ENCODE peak calls at places on chromosomes 12 and 14, in six cellular contexts. D is IMR-90, L is endodermal cell, J is sigmoid colon, X is HCT116, I is left ventricle myocardium inferior. Z is an unnamed sample.

GRCh38 chr14:100776681-100777365 is 49.1 kb upstream of the MEG3 start:
- DNase-seq in X (no peak), J (peak; percentile 53), D (no peak), L (no peak), I (no peak), Z (no peak)

GRCh38 chr12:108152179-108152538 is 23.1 kb downstream of the WSCD2 start:
- DNase-seq in L (no peak), D (no peak), J (no peak), X (no peak), I (no peak), Z (no peak)

GRCh38 chr12:63353559-63353958 is 202.6 kb upstream of the AVPR1A start:
- DNase-seq in D (peak; percentile 2), I (no peak), L (no peak), J (no peak), X (no peak), Z (peak; percentile 66)

GRCh38 chr14:32004300-32004699 is 72.8 kb upstream of the ARHGAP5 start:
- DNase-seq in X (peak; percentile 31), J (no peak), I (no peak), D (no peak), L (no peak), Z (no peak)

GRCh38 chr12:80044694-80045046 is 54.7 kb upstream of the OTOGL start:
- DNase-seq in D (peak; percentile 94), I (no peak), L (no peak), J (no peak), X (peak; percentile 12), Z (no peak)

GRCh38 chr14:98926151-98926550 is 345.8 kb downstream of the BCL11B start:
- DNase-seq in L (no peak), X (no peak), I (no peak), J (peak; percentile 13), D (no peak), Z (no peak)

GRCh38 chr12:96047621-96048211 is 12.3 kb upstream of the LTA4H start:
- DNase-seq in I (no peak), X (peak; percentile 93), L (no peak), D (peak; percentile 72), J (peak; percentile 71), Z (no peak)

GRCh38 chr12:41211466-41211865 is 23.3 kb downstream of the PDZRN4 start:
- DNase-seq in I (no peak), D (no peak), L (no peak), X (no peak), J (no peak), Z (no peak)

GRCh38 chr12:54028324-54029201 is at the start of gene HOXC6:
- DNase-seq in X (no peak), D (no peak), I (no peak), L (peak; percentile 80), J (no peak), Z (no peak)

GRCh38 chr14:105154476-105154871 is 14.1 kb downstream of the JAG2 start:
- DNase-seq in L (no peak), D (no peak), J (no peak), X (no peak), I (no peak), Z (no peak)

GRCh38 chr14:105505101-105505500 is 14.1 kb downstream of the TEDC1 start:
- DNase-seq in I (no peak), X (no peak), L (no peak), J (peak; percentile 42), D (no peak), Z (no peak)

GRCh38 chr12:131386781-131387180 is 324.1 kb upstream of the SFSWAP start:
- DNase-seq in I (no peak), J (no peak), D (no peak), X (no peak), L (no peak), Z (no peak)

GRCh38 chr12:24724765-24725307 is 224.1 kb downstream of the BCAT1 start:
- DNase-seq in L (no peak), I (no peak), X (no peak), D (no peak), J (no peak), Z (no peak)

GRCh38 chr12:119691202-119691846 is 23.4 kb downstream of the PRKAB1 start:
- DNase-seq in J (no peak), I (no peak), X (no peak), L (peak; percentile 48), D (no peak), Z (no peak)

GRCh38 chr14:95614335-95614734 is 71.9 kb upstream of the TCL1B start:
- DNase-seq in X (no peak), J (no peak), D (no peak), I (no peak), L (no peak), Z (no peak)

GRCh38 chr12:24118675-24119074 is 169.2 kb upstream of the SOX5 start:
- DNase-seq in I (no peak), X (no peak), L (no peak), D (peak; percentile 25), J (no peak), Z (no peak)

GRCh38 chr12:93325855-93326254 is 51.9 kb upstream of the NUDT4 start:
- DNase-seq in J (no peak), X (no peak), D (peak; percentile 90), L (no peak), I (no peak), Z (no peak)

GRCh38 chr12:55847603-55848329 is 5.0 kb upstream of the MMP19 start:
- DNase-seq in L (no peak), I (peak; percentile 89), X (no peak), J (peak; percentile 98), D (peak; percentile 100), Z (peak; percentile 77)

GRCh38 chr12:2179953-2180736 is 127.4 kb downstream of the CACNA1C start:
- DNase-seq in L (no peak), D (peak; percentile 98), I (peak; percentile 67), X (peak; percentile 29), J (peak; percentile 94), Z (peak; percentile 52)

GRCh38 chr12:51083140-51083833 is at the start of gene CSRNP2:
- DNase-seq in X (peak; percentile 83), L (peak; percentile 100), I (peak; percentile 98), J (peak; percentile 99), D (peak; percentile 93), Z (peak; percentile 98)

GRCh38 chr14:96215845-96216244 is 11.2 kb downstream of the BDKRB2 start:
- DNase-seq in I (no peak), L (no peak), D (no peak), X (no peak), J (no peak), Z (no peak)

GRCh38 chr12:104684884-104685283 is 228.1 kb downstream of the CHST11 start:
- DNase-seq in L (no peak), D (peak; percentile 67), X (no peak), I (no peak), J (no peak), Z (peak; percentile 23)

GRCh38 chr14:75578786-75579781 is 664 bp downstream of the FLVCR2 start:
- DNase-seq in I (no peak), X (no peak), J (peak; percentile 68), D (peak; percentile 31), L (no peak), Z (no peak)

GRCh38 chr12:20438307-20438779 is 70.0 kb downstream of the PDE3A start:
- DNase-seq in D (peak; percentile 69), L (no peak), X (no peak), J (no peak), I (no peak), Z (no peak)

GRCh38 chr14:88568196-88568595 is 5.4 kb downstream of the ZC3H14 start:
- DNase-seq in I (no peak), J (no peak), X (no peak), L (no peak), D (no peak), Z (no peak)

GRCh38 chr14:47507866-47508265 is 167.5 kb downstream of the MDGA2 start:
- DNase-seq in X (no peak), J (no peak), L (no peak), I (no peak), D (no peak), Z (no peak)

GRCh38 chr12:5343711-5344110 is 88.2 kb upstream of the NTF3 start:
- DNase-seq in D (no peak), X (no peak), I (no peak), J (no peak), L (no peak), Z (no peak)

GRCh38 chr12:111367661-111368221 is 1.2 kb downstream of the PHETA1 start:
- DNase-seq in J (no peak), I (no peak), L (no peak), X (no peak), D (peak; percentile 15), Z (no peak)

GRCh38 chr14:33734387-33734786 is 216.5 kb downstream of the EGLN3 start:
- DNase-seq in L (no peak), J (no peak), I (no peak), X (no peak), D (no peak), Z (no peak)

GRCh38 chr12:89351489-89352241 is 636 bp downstream of the DUSP6 start:
- DNase-seq in L (peak; percentile 81), X (no peak), D (peak; percentile 35), I (peak; percentile 31), J (peak; percentile 71), Z (no peak)

GRCh38 chr14:69661194-69661537 is 49.8 kb downstream of the SUSD6 start:
- DNase-seq in L (no peak), J (no peak), D (no peak), X (no peak), I (no peak), Z (no peak)
- H3K4me1 ChIP-seq in L (peaks cover 18% of the 10 kb centered on the region), J (peaks cover 78% of the 10 kb centered on the region), D (peaks cover 39% of the 10 kb centered on the region), X (peaks cover 17% of the 10 kb centered on the region), I (peaks cover 92% of the 10 kb centered on the region), Z (no peaks in the 10 kb centered on the region)

DNA sequence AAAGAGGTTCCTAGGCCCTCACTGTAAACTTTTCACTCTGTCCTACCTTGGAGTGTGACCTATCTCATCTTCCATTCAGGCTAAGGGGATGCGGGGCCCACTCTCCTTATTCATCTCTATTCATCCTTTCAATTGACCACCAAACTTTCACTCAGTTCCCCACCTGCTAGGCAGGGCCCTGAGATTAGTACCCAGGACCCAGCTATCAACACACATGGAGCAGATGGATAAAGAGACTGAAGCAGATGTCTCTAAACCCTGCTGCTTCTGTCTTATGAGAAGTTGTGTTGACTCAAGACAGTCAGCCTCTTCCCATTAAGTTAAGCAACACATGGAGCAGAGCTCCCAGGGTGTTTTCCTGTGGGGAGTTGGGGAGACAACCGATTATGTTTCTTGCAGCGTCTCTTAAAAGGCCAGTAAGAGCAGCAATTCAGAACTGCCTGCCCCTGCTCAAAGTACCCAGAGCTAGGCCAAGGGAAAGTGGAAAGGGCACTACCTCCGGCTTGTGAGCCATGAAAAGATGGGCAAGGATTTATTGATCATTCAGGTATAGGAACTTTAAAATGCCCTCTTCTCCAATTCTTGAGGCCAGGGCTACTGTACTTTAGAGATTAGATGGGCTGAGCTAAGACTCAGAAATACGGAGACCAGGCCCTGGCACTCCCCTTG is 10.7 kb downstream of the KRT76 start:
- DNase-seq in I (no peak), X (no peak), J (no peak), L (no peak), D (no peak), Z (no peak)
- TF ChIP-seq CTCF in I (no peak), X (no peak), J (no peak), L (no peak), D (no peak), Z (no peak)

GRCh38 chr12:124681779-124682391 is 114.5 kb upstream of the NCOR2 start:
- DNase-seq in L (peak; percentile 71), I (peak; percentile 70), D (peak; percentile 95), X (no peak), J (peak; percentile 86), Z (no peak)
- H3K4me1 ChIP-seq in L (peaks cover 8% of the 10 kb centered on the region), I (peaks cover 84% of the 10 kb centered on the region), D (peaks cover 33% of the 10 kb centered on the region), X (peaks cover 45% of the 10 kb centered on the region), J (peaks cover 71% of the 10 kb centered on the region), Z (peaks cover 23% of the 10 kb centered on the region)

DNA sequence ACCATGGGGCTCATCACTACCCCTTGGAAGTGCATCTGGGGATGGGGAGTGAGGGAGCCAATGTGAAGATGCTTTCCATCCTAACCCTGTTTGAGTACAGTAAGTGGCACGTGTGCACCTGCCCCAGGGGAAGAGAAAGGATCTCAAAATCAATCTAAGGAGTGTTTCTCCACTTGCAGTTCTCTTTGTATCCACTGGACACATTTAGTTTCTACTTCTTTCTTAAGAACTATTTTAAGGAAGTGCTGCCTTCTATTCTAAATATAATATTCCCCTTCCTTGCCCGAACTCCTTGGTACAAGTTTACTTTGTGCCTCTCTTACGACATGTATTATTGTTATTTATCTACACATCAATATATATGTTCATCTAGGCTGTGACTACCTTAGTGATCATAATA is 73.8 kb downstream of the TTC6 start:
- DNase-seq in D (no peak), I (no peak), J (no peak), X (peak; percentile 2), L (no peak), Z (no peak)
- TF ChIP-seq CTCF in D (no peak), I (no peak), J (no peak), X (peak; percentile 27), L (no peak), Z (no peak)

Z was measured in A673.